ENCODE peak calls at places on chromosomes 7 and 10, in seven cellular contexts. R, M, T, G, F, Q and D are unnamed samples.
A peak's percentile ranks its signal among the peaks of the same experiment; 100 is the strongest.

GRCh38 chr7:25854608-25855497 is 297.1 kb upstream of the NFE2L3 start:
- DNase-seq in M (peak; percentile 97), G (peak; percentile 91), R (no peak), T (peak; percentile 99), Q (peak; percentile 98), F (peak; percentile 99), D (no peak)

GRCh38 chr7:64618785-64619456 is 47.0 kb upstream of the ZNF107 start:
- DNase-seq in G (no peak), T (no peak), M (no peak), R (no peak), Q (peak; percentile 17), F (peak; percentile 29), D (no peak)

GRCh38 chr7:151210087-151210854 is at the start of gene H2BK1:
- DNase-seq in T (no peak), M (no peak), R (no peak), F (no peak), G (no peak), Q (no peak), D (no peak)

GRCh38 chr10:110566472-110567200 is 859 bp upstream of the SMC3 start:
- DNase-seq in R (no peak), G (no peak), Q (no peak), T (no peak), M (no peak), F (no peak), D (no peak)

GRCh38 chr10:44890721-44891550 is 20.2 kb upstream of the TMEM72 start:
- DNase-seq in T (no peak), M (no peak), Q (no peak), R (no peak), F (no peak), G (no peak), D (no peak)

GRCh38 chr10:74190494-74190893 is 39.5 kb downstream of the ADK start:
- DNase-seq in R (no peak), G (no peak), F (no peak), Q (no peak), T (no peak), M (no peak), D (no peak)

GRCh38 chr7:25308898-25309521 is 80.7 kb upstream of the NPVF start:
- DNase-seq in T (no peak), F (no peak), G (no peak), M (no peak), R (no peak), Q (no peak), D (no peak)

GRCh38 chr7:19928247-19928646 is 154.8 kb upstream of the TMEM196 start:
- DNase-seq in R (no peak), Q (no peak), T (no peak), F (no peak), M (no peak), G (no peak), D (no peak)

GRCh38 chr7:80532153-80532552 is 20.3 kb upstream of the GNAT3 start:
- DNase-seq in M (no peak), Q (no peak), G (no peak), T (no peak), R (no peak), F (no peak), D (no peak)

GRCh38 chr7:116271161-116271979 is 61.0 kb downstream of the TES start:
- DNase-seq in M (no peak), F (peak; percentile 31), Q (no peak), G (no peak), R (no peak), T (no peak), D (no peak)

GRCh38 chr10:126663328-126663727 is 7.2 kb downstream of the C10orf90 start:
- DNase-seq in G (no peak), Q (no peak), M (no peak), T (no peak), F (peak; percentile 90), R (no peak), D (no peak)

GRCh38 chr7:132509667-132510066 is 66.6 kb downstream of the PLXNA4 start:
- DNase-seq in M (no peak), Q (no peak), G (no peak), T (no peak), F (no peak), R (no peak), D (no peak)

GRCh38 chr10:27744478-27745379 is 890 bp downstream of the MKX start:
- DNase-seq in F (no peak), G (peak; percentile 48), T (no peak), R (peak; percentile 4), Q (no peak), M (no peak), D (peak; percentile 75)

GRCh38 chr10:86281396-86281795 is 85.2 kb downstream of the GRID1 start:
- DNase-seq in T (no peak), G (no peak), M (no peak), F (no peak), R (no peak), Q (no peak), D (no peak)

GRCh38 chr7:150999497-151000225 is 8.8 kb downstream of the NOS3 start:
- DNase-seq in R (no peak), M (no peak), G (no peak), Q (no peak), F (no peak), T (no peak), D (no peak)

GRCh38 chr7:10038351-10038750 is 935.3 kb upstream of the PHF14 start:
- DNase-seq in G (no peak), M (no peak), Q (no peak), R (no peak), F (no peak), T (no peak), D (no peak)

GRCh38 chr7:127393370-127394058 is 1.0 kb upstream of the ZNF800 start:
- DNase-seq in F (no peak), Q (no peak), R (no peak), G (no peak), M (peak; percentile 3), T (no peak), D (peak; percentile 28)

GRCh38 chr10:58479016-58479415 is 33.7 kb upstream of the BICC1 start:
- DNase-seq in R (no peak), T (no peak), F (no peak), G (no peak), Q (no peak), M (no peak), D (no peak)

GRCh38 chr10:13092446-13093102 is 7.4 kb upstream of the OPTN start:
- DNase-seq in Q (no peak), F (no peak), R (no peak), G (no peak), M (peak; percentile 81), T (no peak), D (no peak)

GRCh38 chr7:113873554-113874151 is 45.2 kb downstream of the PPP1R3A start:
- DNase-seq in T (no peak), M (no peak), F (no peak), G (no peak), R (no peak), Q (no peak), D (no peak)

GRCh38 chr7:25951414-25952276 is 200.4 kb upstream of the NFE2L3 start:
- DNase-seq in R (no peak), Q (no peak), G (no peak), F (no peak), M (no peak), T (no peak), D (peak; percentile 25)